ENCODE peak calls at places on chromosomes 12 and 14, in five cellular contexts. A is H9, J is HFF-Myc, F is nephron progenitor cell, R is omental fat pad. S is an unnamed sample.

GRCh38 chr12:70638639-70639349 is 1.6 kb upstream of the PTPRB start:
- DNase-seq in R (no peak), F (no peak), J (no peak), A (no peak), S (no peak)

GRCh38 chr14:79383031-79383430 is 828.3 kb downstream of the DIO2 start:
- DNase-seq in F (no peak), J (no peak), A (no peak), R (no peak), S (no peak)

GRCh38 chr14:54387328-54387727 is 9.5 kb upstream of the CDKN3 start:
- DNase-seq in J (no peak), R (no peak), F (no peak), A (no peak), S (no peak)

GRCh38 chr14:89096946-89097345 is 272.5 kb downstream of the TTC8 start:
- DNase-seq in F (no peak), R (no peak), J (no peak), A (no peak), S (no peak)

GRCh38 chr12:98220636-98221035 is 294.8 kb upstream of the TMPO start:
- DNase-seq in J (no peak), F (no peak), R (no peak), A (no peak), S (no peak)

GRCh38 chr12:101828463-101829196 is 2.1 kb downstream of the GNPTAB start:
- DNase-seq in J (no peak), F (no peak), A (no peak), R (no peak), S (no peak)

GRCh38 chr14:48826058-48826457 is 760.1 kb downstream of the RPS29 start:
- DNase-seq in J (no peak), F (no peak), A (no peak), R (no peak), S (no peak)

GRCh38 chr12:116400671-116401357 is 123.3 kb upstream of the MED13L start:
- DNase-seq in J (no peak), F (no peak), A (no peak), R (no peak), S (no peak)

GRCh38 chr14:93962701-93963601 is 13.4 kb downstream of the ASB2 start:
- DNase-seq in R (no peak), J (no peak), A (no peak), F (peak; percentile 38), S (no peak)

GRCh38 chr12:5499566-5500325 is 67.8 kb downstream of the NTF3 start:
- DNase-seq in F (no peak), J (peak; percentile 76), A (no peak), R (no peak), S (no peak)
- TF ChIP-seq CTCF in F (no peak), J (no peak), A (no peak), R (no peak), S (no peak)

GRCh38 chr14:68768316-68768715 is 24.6 kb downstream of the ZFP36L1 start:
- DNase-seq in J (no peak), F (no peak), A (no peak), R (no peak), S (no peak)

GRCh38 chr14:68766299-68767247 is 26.3 kb downstream of the ZFP36L1 start:
- DNase-seq in J (no peak), A (no peak), R (no peak), F (no peak), S (no peak)

GRCh38 chr14:68770051-68770450 is 22.8 kb downstream of the ZFP36L1 start:
- DNase-seq in F (no peak), R (no peak), J (no peak), A (no peak), S (no peak)

GRCh38 chr14:68770553-68771286 is 22.1 kb downstream of the ZFP36L1 start:
- DNase-seq in J (no peak), F (no peak), A (no peak), R (no peak), S (no peak)

GRCh38 chr14:68767248-68767645 is 25.6 kb downstream of the ZFP36L1 start:
- DNase-seq in R (no peak), F (no peak), A (no peak), J (no peak), S (no peak)
- TF ChIP-seq CTCF in R (no peak), F (no peak), A (peak; percentile 16), J (no peak), S (no peak)

GRCh38 chr14:44658389-44658696 is 151.3 kb upstream of the FSCB start:
- DNase-seq in A (no peak), J (no peak), R (no peak), F (no peak), S (no peak)

GRCh38 chr14:44657153-44657552 is 150.1 kb upstream of the FSCB start:
- DNase-seq in A (no peak), R (no peak), J (no peak), F (no peak), S (no peak)

GRCh38 chr14:44652640-44653039 is 145.6 kb upstream of the FSCB start:
- DNase-seq in A (no peak), J (no peak), R (no peak), F (no peak), S (no peak)

GRCh38 chr14:44662250-44662891 is 155.3 kb upstream of the FSCB start:
- DNase-seq in R (no peak), F (no peak), A (no peak), J (no peak), S (no peak)

GRCh38 chr14:44657688-44658388 is 150.8 kb upstream of the FSCB start:
- DNase-seq in J (no peak), A (no peak), R (no peak), F (no peak), S (peak; percentile 12)
- TF ChIP-seq CTCF in J (no peak), A (peak; percentile 68), R (no peak), F (peak; percentile 43), S (no peak)

GRCh38 chr12:62813031-62813829 is 121.7 kb downstream of the PPM1H start:
- DNase-seq in A (peak; percentile 65), F (peak; percentile 65), J (peak; percentile 60), R (peak; percentile 53), S (peak; percentile 40)
- TF ChIP-seq CTCF in A (peak; percentile 88), F (peak; percentile 73), J (peak; percentile 87), R (no peak), S (peak; percentile 26)

GRCh38 chr12:124162151-124163110 is 132.5 kb upstream of the RFLNA start:
- DNase-seq in F (no peak), R (no peak), J (no peak), A (no peak), S (no peak)
- TF ChIP-seq CTCF in F (no peak), R (no peak), J (no peak), A (peak; percentile 50), S (no peak)

GRCh38 chr14:51852541-51852940 is 7.9 kb upstream of the GNG2 start:
- DNase-seq in A (no peak), R (no peak), J (no peak), F (no peak), S (no peak)
- TF ChIP-seq CTCF in A (no peak), R (no peak), J (no peak), F (no peak), S (no peak)

GRCh38 chr14:32906672-32907071 is 32.0 kb upstream of the NPAS3 start:
- DNase-seq in J (no peak), F (no peak), A (no peak), R (no peak), S (no peak)

GRCh38 chr14:32905052-32905451 is 33.6 kb upstream of the NPAS3 start:
- DNase-seq in J (no peak), R (no peak), F (no peak), A (no peak), S (no peak)

GRCh38 chr14:32913725-32914124 is 25.0 kb upstream of the NPAS3 start:
- DNase-seq in A (no peak), F (no peak), R (no peak), J (no peak), S (no peak)

DNA sequence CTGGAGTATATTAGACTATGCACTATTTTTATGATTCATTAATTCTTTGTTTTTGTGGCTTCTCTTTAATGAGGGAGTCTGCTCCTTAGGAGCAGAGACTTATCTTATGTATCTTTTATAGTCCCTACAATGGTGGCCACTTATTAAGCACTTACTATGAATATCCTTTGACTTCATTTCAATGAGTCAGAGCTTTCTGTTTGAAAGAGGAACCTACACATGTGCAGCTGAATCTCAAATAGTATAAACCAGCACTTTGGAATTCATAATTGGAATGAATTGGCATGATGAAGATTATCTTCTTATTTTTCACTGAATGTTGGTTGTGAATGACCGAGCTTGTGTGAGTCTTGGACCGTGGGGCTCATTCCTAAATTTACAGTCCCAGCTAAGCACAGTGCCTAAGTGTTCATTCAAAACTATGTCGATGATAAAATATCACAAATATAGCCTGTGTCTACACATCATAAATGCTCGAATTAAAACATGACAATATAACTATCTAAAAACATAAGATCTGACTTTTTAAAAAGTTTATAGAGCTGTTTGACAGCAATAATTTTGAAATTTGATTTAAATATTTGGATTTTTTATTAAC is 30.1 kb upstream of the NPAS3 start:
- DNase-seq in R (no peak), A (no peak), F (no peak), J (no peak), S (no peak)
- TF ChIP-seq CTCF in R (no peak), A (no peak), F (no peak), J (no peak), S (no peak)

GRCh38 chr12:113955109-113955970 is 10.8 kb downstream of the RBM19 start:
- DNase-seq in A (peak; percentile 76), F (peak; percentile 54), J (no peak), R (no peak), S (peak; percentile 74)
- TF ChIP-seq CTCF in A (peak; percentile 74), F (peak; percentile 44), J (peak; percentile 78), R (no peak), S (peak; percentile 68)

DNA sequence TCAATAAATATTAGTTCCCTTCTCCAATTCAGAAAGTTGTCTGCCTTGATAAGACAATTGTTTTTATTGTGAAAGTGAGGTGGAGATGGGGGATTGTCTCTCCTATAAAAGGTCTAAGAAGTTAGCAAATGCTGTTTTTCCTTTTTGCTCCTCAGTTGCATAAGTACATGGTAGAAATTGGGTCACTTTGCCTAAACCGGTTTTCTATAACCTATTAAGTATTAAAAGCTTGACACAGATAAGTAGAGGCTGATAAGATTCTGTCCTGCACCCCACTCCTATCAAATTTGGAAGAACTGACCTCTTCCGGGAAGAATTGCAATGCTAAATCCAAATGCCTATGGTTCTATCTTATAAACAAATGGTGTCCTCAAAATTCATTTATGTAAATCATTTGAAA is 7.0 kb downstream of the SLCO1B1 start:
- DNase-seq in A (no peak), J (no peak), F (no peak), R (no peak), S (no peak)
- TF ChIP-seq CTCF in A (no peak), J (no peak), F (no peak), R (no peak), S (no peak)